ENCODE peak calls at places on chromosomes 12 and 14, in seven cellular contexts. One of them, this sample, is unnamed.

GRCh38 chr14:59155886-59156285 is 32.6 kb upstream of the DAAM1 start:
- DNase-seq in mesendoderm: peak
- DNase-seq in GM23338: peak
- DNase-seq in lower lobe of right lung: no peak
- DNase-seq in CD4-positive, CD25-positive, alpha-beta regulatory T cell: no peak
- DNase-seq in astrocyte: peak
- DNase-seq in effector memory CD4-positive, alpha-beta T cell: no peak
- DNase-seq in this sample: no peak

GRCh38 chr12:54041097-54041690 is 8.3 kb downstream of the HOXC5 start:
- DNase-seq in effector memory CD4-positive, alpha-beta T cell: no peak
- DNase-seq in mesendoderm: no peak
- DNase-seq in lower lobe of right lung: no peak
- DNase-seq in CD4-positive, CD25-positive, alpha-beta regulatory T cell: no peak
- DNase-seq in astrocyte: no peak
- DNase-seq in GM23338: no peak
- DNase-seq in this sample: no peak

GRCh38 chr14:23646648-23647549 is 10.7 kb downstream of the DHRS2 start:
- DNase-seq in astrocyte: no peak
- DNase-seq in effector memory CD4-positive, alpha-beta T cell: no peak
- DNase-seq in CD4-positive, CD25-positive, alpha-beta regulatory T cell: peak
- DNase-seq in lower lobe of right lung: no peak
- DNase-seq in mesendoderm: no peak
- DNase-seq in GM23338: no peak
- DNase-seq in this sample: no peak

GRCh38 chr12:124795081-124795948 is 68.3 kb downstream of the SCARB1 start:
- DNase-seq in CD4-positive, CD25-positive, alpha-beta regulatory T cell: no peak
- DNase-seq in mesendoderm: no peak
- DNase-seq in effector memory CD4-positive, alpha-beta T cell: no peak
- DNase-seq in lower lobe of right lung: no peak
- DNase-seq in astrocyte: no peak
- DNase-seq in GM23338: no peak
- DNase-seq in this sample: no peak

GRCh38 chr14:54974773-54975414 is 52.0 kb downstream of the WDHD1 start:
- DNase-seq in effector memory CD4-positive, alpha-beta T cell: no peak
- DNase-seq in CD4-positive, CD25-positive, alpha-beta regulatory T cell: no peak
- DNase-seq in lower lobe of right lung: no peak
- DNase-seq in mesendoderm: no peak
- DNase-seq in astrocyte: peak
- DNase-seq in GM23338: no peak
- DNase-seq in this sample: no peak

GRCh38 chr14:59347511-59347900 is 117.7 kb downstream of the GPR135 start:
- DNase-seq in GM23338: no peak
- DNase-seq in astrocyte: no peak
- DNase-seq in effector memory CD4-positive, alpha-beta T cell: no peak
- DNase-seq in mesendoderm: no peak
- DNase-seq in CD4-positive, CD25-positive, alpha-beta regulatory T cell: no peak
- DNase-seq in lower lobe of right lung: no peak
- DNase-seq in this sample: no peak

GRCh38 chr12:105444050-105444808 is 113.7 kb downstream of the C12orf75 start:
- DNase-seq in mesendoderm: no peak
- DNase-seq in CD4-positive, CD25-positive, alpha-beta regulatory T cell: no peak
- DNase-seq in lower lobe of right lung: no peak
- DNase-seq in astrocyte: peak
- DNase-seq in GM23338: no peak
- DNase-seq in effector memory CD4-positive, alpha-beta T cell: no peak
- DNase-seq in this sample: peak

GRCh38 chr12:12964255-12964654 is 12.3 kb upstream of the GPRC5D start:
- DNase-seq in astrocyte: no peak
- DNase-seq in CD4-positive, CD25-positive, alpha-beta regulatory T cell: peak
- DNase-seq in lower lobe of right lung: no peak
- DNase-seq in GM23338: no peak
- DNase-seq in effector memory CD4-positive, alpha-beta T cell: no peak
- DNase-seq in mesendoderm: no peak
- DNase-seq in this sample: no peak

GRCh38 chr12:71029302-71029701 is 108.8 kb upstream of the PTPRR start:
- DNase-seq in effector memory CD4-positive, alpha-beta T cell: no peak
- DNase-seq in GM23338: no peak
- DNase-seq in CD4-positive, CD25-positive, alpha-beta regulatory T cell: no peak
- DNase-seq in lower lobe of right lung: no peak
- DNase-seq in mesendoderm: no peak
- DNase-seq in astrocyte: no peak
- DNase-seq in this sample: no peak

GRCh38 chr12:113248046-113248825 is 27.0 kb downstream of the TPCN1 start:
- DNase-seq in astrocyte: no peak
- DNase-seq in lower lobe of right lung: no peak
- DNase-seq in CD4-positive, CD25-positive, alpha-beta regulatory T cell: no peak
- DNase-seq in GM23338: no peak
- DNase-seq in effector memory CD4-positive, alpha-beta T cell: no peak
- DNase-seq in mesendoderm: no peak
- DNase-seq in this sample: no peak

GRCh38 chr12:42325326-42325775 is 543 bp downstream of the ZCRB1 start:
- DNase-seq in astrocyte: no peak
- DNase-seq in GM23338: no peak
- DNase-seq in lower lobe of right lung: no peak
- DNase-seq in effector memory CD4-positive, alpha-beta T cell: no peak
- DNase-seq in CD4-positive, CD25-positive, alpha-beta regulatory T cell: no peak
- DNase-seq in mesendoderm: no peak
- DNase-seq in this sample: no peak

GRCh38 chr12:3604750-3605638 is 114.0 kb downstream of the PRMT8 start:
- DNase-seq in lower lobe of right lung: no peak
- DNase-seq in CD4-positive, CD25-positive, alpha-beta regulatory T cell: no peak
- DNase-seq in astrocyte: no peak
- DNase-seq in GM23338: peak
- DNase-seq in effector memory CD4-positive, alpha-beta T cell: no peak
- DNase-seq in mesendoderm: peak
- DNase-seq in this sample: no peak

GRCh38 chr14:71553779-71554178 is 378.4 kb upstream of the RGS6 start:
- DNase-seq in lower lobe of right lung: no peak
- DNase-seq in CD4-positive, CD25-positive, alpha-beta regulatory T cell: no peak
- DNase-seq in GM23338: no peak
- DNase-seq in mesendoderm: no peak
- DNase-seq in astrocyte: no peak
- DNase-seq in effector memory CD4-positive, alpha-beta T cell: no peak
- DNase-seq in this sample: no peak

GRCh38 chr14:53975444-53975843 is 18.8 kb upstream of the BMP4 start:
- DNase-seq in mesendoderm: no peak
- DNase-seq in lower lobe of right lung: no peak
- DNase-seq in CD4-positive, CD25-positive, alpha-beta regulatory T cell: no peak
- DNase-seq in astrocyte: no peak
- DNase-seq in GM23338: no peak
- DNase-seq in effector memory CD4-positive, alpha-beta T cell: no peak
- DNase-seq in this sample: no peak

GRCh38 chr12:24649634-24650033 is 299.3 kb downstream of the BCAT1 start:
- DNase-seq in mesendoderm: no peak
- DNase-seq in lower lobe of right lung: no peak
- DNase-seq in GM23338: no peak
- DNase-seq in effector memory CD4-positive, alpha-beta T cell: no peak
- DNase-seq in CD4-positive, CD25-positive, alpha-beta regulatory T cell: no peak
- DNase-seq in astrocyte: no peak
- DNase-seq in this sample: no peak

GRCh38 chr14:102255401-102256190 is 49.4 kb downstream of the MOK start:
- DNase-seq in effector memory CD4-positive, alpha-beta T cell: no peak
- DNase-seq in astrocyte: peak
- DNase-seq in CD4-positive, CD25-positive, alpha-beta regulatory T cell: no peak
- DNase-seq in GM23338: no peak
- DNase-seq in mesendoderm: no peak
- DNase-seq in lower lobe of right lung: no peak
- DNase-seq in this sample: no peak

GRCh38 chr14:75793806-75794205 is 132.8 kb downstream of the TTLL5 start:
- DNase-seq in mesendoderm: no peak
- DNase-seq in CD4-positive, CD25-positive, alpha-beta regulatory T cell: peak
- DNase-seq in lower lobe of right lung: no peak
- DNase-seq in GM23338: peak
- DNase-seq in astrocyte: no peak
- DNase-seq in effector memory CD4-positive, alpha-beta T cell: no peak
- DNase-seq in this sample: no peak

GRCh38 chr12:96889273-96889933 is 17.7 kb upstream of the NEDD1 start:
- DNase-seq in astrocyte: peak
- DNase-seq in CD4-positive, CD25-positive, alpha-beta regulatory T cell: no peak
- DNase-seq in lower lobe of right lung: no peak
- DNase-seq in GM23338: no peak
- DNase-seq in effector memory CD4-positive, alpha-beta T cell: no peak
- DNase-seq in mesendoderm: peak
- DNase-seq in this sample: peak

GRCh38 chr12:110270125-110270962 is 10.7 kb upstream of the ATP2A2 start:
- DNase-seq in mesendoderm: peak
- DNase-seq in astrocyte: peak
- DNase-seq in CD4-positive, CD25-positive, alpha-beta regulatory T cell: no peak
- DNase-seq in lower lobe of right lung: no peak
- DNase-seq in GM23338: no peak
- DNase-seq in effector memory CD4-positive, alpha-beta T cell: no peak
- DNase-seq in this sample: peak

GRCh38 chr12:86774841-86775386 is 518.7 kb upstream of the MGAT4C start:
- DNase-seq in mesendoderm: no peak
- DNase-seq in effector memory CD4-positive, alpha-beta T cell: no peak
- DNase-seq in astrocyte: peak
- DNase-seq in lower lobe of right lung: no peak
- DNase-seq in CD4-positive, CD25-positive, alpha-beta regulatory T cell: no peak
- DNase-seq in GM23338: no peak
- DNase-seq in this sample: no peak

GRCh38 chr12:29519585-29520182 is 22.2 kb upstream of the OVCH1 start:
- DNase-seq in astrocyte: peak
- DNase-seq in GM23338: peak
- DNase-seq in lower lobe of right lung: no peak
- DNase-seq in mesendoderm: peak
- DNase-seq in effector memory CD4-positive, alpha-beta T cell: no peak
- DNase-seq in CD4-positive, CD25-positive, alpha-beta regulatory T cell: peak
- DNase-seq in this sample: peak

GRCh38 chr14:26870722-26871121 is 272.9 kb upstream of the NOVA1 start:
- DNase-seq in GM23338: no peak
- DNase-seq in CD4-positive, CD25-positive, alpha-beta regulatory T cell: no peak
- DNase-seq in effector memory CD4-positive, alpha-beta T cell: no peak
- DNase-seq in mesendoderm: no peak
- DNase-seq in astrocyte: no peak
- DNase-seq in lower lobe of right lung: no peak
- DNase-seq in this sample: no peak

GRCh38 chr14:39467889-39468524 is 35.8 kb upstream of the FBXO33 start:
- DNase-seq in astrocyte: peak
- DNase-seq in lower lobe of right lung: no peak
- DNase-seq in GM23338: peak
- DNase-seq in effector memory CD4-positive, alpha-beta T cell: no peak
- DNase-seq in mesendoderm: peak
- DNase-seq in CD4-positive, CD25-positive, alpha-beta regulatory T cell: peak
- DNase-seq in this sample: peak

DNA sequence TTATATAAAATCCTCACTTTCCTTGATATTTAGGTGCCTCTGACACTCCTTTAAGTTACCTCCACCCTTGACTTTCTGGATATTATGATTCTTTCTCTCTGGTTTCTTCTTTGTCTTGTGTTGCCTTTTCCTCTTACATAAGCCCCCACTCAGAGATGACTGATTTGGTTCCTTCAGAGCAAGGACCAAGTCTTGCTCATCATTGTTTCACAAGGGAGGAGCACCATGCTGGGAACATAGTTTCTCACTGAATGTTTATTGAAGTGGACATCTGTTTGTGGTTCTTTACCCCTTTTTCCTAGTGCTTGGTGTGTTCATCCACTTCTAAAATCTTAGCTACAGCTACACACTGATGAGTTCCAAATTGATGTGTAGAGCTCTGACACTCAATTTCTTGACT is 161.3 kb upstream of the PTPRQ start:
- DNase-seq in lower lobe of right lung: no peak
- DNase-seq in CD4-positive, CD25-positive, alpha-beta regulatory T cell: no peak
- DNase-seq in effector memory CD4-positive, alpha-beta T cell: no peak
- DNase-seq in astrocyte: no peak
- DNase-seq in GM23338: no peak
- DNase-seq in mesendoderm: no peak
- DNase-seq in this sample: peak
- H3K4me3 ChIP-seq in lower lobe of right lung: no peak
- H3K4me3 ChIP-seq in CD4-positive, CD25-positive, alpha-beta regulatory T cell: no peak
- H3K4me3 ChIP-seq in effector memory CD4-positive, alpha-beta T cell: no peak
- H3K4me3 ChIP-seq in astrocyte: no peak
- H3K4me3 ChIP-seq in GM23338: no peak
- H3K4me3 ChIP-seq in mesendoderm: no peak
- H3K4me3 ChIP-seq in this sample: no peak

GRCh38 chr12:25994901-25995625 is 36.6 kb downstream of the RASSF8 start:
- DNase-seq in mesendoderm: peak
- DNase-seq in lower lobe of right lung: no peak
- DNase-seq in astrocyte: no peak
- DNase-seq in CD4-positive, CD25-positive, alpha-beta regulatory T cell: no peak
- DNase-seq in effector memory CD4-positive, alpha-beta T cell: no peak
- DNase-seq in GM23338: peak
- DNase-seq in this sample: no peak

GRCh38 chr12:25995906-25996305 is 37.4 kb downstream of the RASSF8 start:
- DNase-seq in lower lobe of right lung: no peak
- DNase-seq in GM23338: no peak
- DNase-seq in CD4-positive, CD25-positive, alpha-beta regulatory T cell: no peak
- DNase-seq in astrocyte: peak
- DNase-seq in effector memory CD4-positive, alpha-beta T cell: no peak
- DNase-seq in mesendoderm: no peak
- DNase-seq in this sample: peak

GRCh38 chr12:25996677-25997076 is 38.2 kb downstream of the RASSF8 start:
- DNase-seq in GM23338: no peak
- DNase-seq in effector memory CD4-positive, alpha-beta T cell: no peak
- DNase-seq in mesendoderm: no peak
- DNase-seq in astrocyte: no peak
- DNase-seq in lower lobe of right lung: no peak
- DNase-seq in CD4-positive, CD25-positive, alpha-beta regulatory T cell: no peak
- DNase-seq in this sample: no peak

GRCh38 chr12:25994252-25994651 is 35.8 kb downstream of the RASSF8 start:
- DNase-seq in CD4-positive, CD25-positive, alpha-beta regulatory T cell: no peak
- DNase-seq in lower lobe of right lung: no peak
- DNase-seq in GM23338: no peak
- DNase-seq in effector memory CD4-positive, alpha-beta T cell: no peak
- DNase-seq in astrocyte: peak
- DNase-seq in mesendoderm: no peak
- DNase-seq in this sample: peak

GRCh38 chr12:25997401-25997973 is 39.0 kb downstream of the RASSF8 start:
- DNase-seq in lower lobe of right lung: no peak
- DNase-seq in GM23338: peak
- DNase-seq in effector memory CD4-positive, alpha-beta T cell: no peak
- DNase-seq in mesendoderm: peak
- DNase-seq in astrocyte: peak
- DNase-seq in CD4-positive, CD25-positive, alpha-beta regulatory T cell: no peak
- DNase-seq in this sample: peak
- H3K27ac ChIP-seq in lower lobe of right lung: no peak
- H3K27ac ChIP-seq in GM23338: peak
- H3K27ac ChIP-seq in effector memory CD4-positive, alpha-beta T cell: no peak
- H3K27ac ChIP-seq in mesendoderm: no peak
- H3K27ac ChIP-seq in astrocyte: peak
- H3K27ac ChIP-seq in CD4-positive, CD25-positive, alpha-beta regulatory T cell: no peak
- H3K27ac ChIP-seq in this sample: peak

DNA sequence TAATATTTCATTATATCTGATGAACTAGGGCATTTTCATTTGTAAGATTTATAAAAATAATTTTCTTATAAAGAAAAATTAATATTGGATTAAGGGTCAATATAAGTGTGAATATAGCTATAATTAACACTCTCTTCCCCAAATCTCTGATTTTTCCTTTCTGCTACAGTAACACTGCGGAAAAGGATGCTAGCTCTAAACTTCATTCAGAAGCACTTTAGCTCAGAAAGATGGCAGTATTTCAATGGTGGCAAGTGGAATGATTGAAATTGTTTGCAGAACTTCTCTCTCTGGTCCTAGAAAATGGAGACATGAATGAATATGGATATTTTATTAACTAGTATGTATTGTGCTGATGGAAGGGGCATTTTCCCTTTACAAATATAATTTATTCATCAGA is 8.4 kb downstream of the NPAS3 start:
- DNase-seq in effector memory CD4-positive, alpha-beta T cell: no peak
- DNase-seq in astrocyte: no peak
- DNase-seq in CD4-positive, CD25-positive, alpha-beta regulatory T cell: no peak
- DNase-seq in mesendoderm: no peak
- DNase-seq in lower lobe of right lung: no peak
- DNase-seq in GM23338: no peak
- DNase-seq in this sample: no peak
- H3K4me3 ChIP-seq in effector memory CD4-positive, alpha-beta T cell: no peak
- H3K4me3 ChIP-seq in astrocyte: no peak
- H3K4me3 ChIP-seq in CD4-positive, CD25-positive, alpha-beta regulatory T cell: no peak
- H3K4me3 ChIP-seq in mesendoderm: no peak
- H3K4me3 ChIP-seq in lower lobe of right lung: no peak
- H3K4me3 ChIP-seq in GM23338: no peak
- H3K4me3 ChIP-seq in this sample: no peak

GRCh38 chr12:77065361-77066204 is at the start of gene E2F7:
- DNase-seq in astrocyte: peak
- DNase-seq in GM23338: peak
- DNase-seq in mesendoderm: peak
- DNase-seq in effector memory CD4-positive, alpha-beta T cell: peak
- DNase-seq in CD4-positive, CD25-positive, alpha-beta regulatory T cell: peak
- DNase-seq in lower lobe of right lung: peak
- DNase-seq in this sample: peak
- H3K27ac ChIP-seq in astrocyte: peak
- H3K27ac ChIP-seq in GM23338: peak
- H3K27ac ChIP-seq in mesendoderm: peak
- H3K27ac ChIP-seq in effector memory CD4-positive, alpha-beta T cell: no peak
- H3K27ac ChIP-seq in CD4-positive, CD25-positive, alpha-beta regulatory T cell: peak
- H3K27ac ChIP-seq in lower lobe of right lung: peak
- H3K27ac ChIP-seq in this sample: peak